ENCODE peak calls at places on chromosomes 7 and 10, in four cellular contexts. One of them, this sample, is unnamed.

GRCh38 chr10:118278649-118279048 is 63.5 kb downstream of the FAM204A start:
- DNase-seq in GM12878: no peak
- DNase-seq in suprapubic skin: no peak
- DNase-seq in GM12865: no peak
- DNase-seq in this sample: peak

GRCh38 chr7:154364156-154364555 is 312.0 kb downstream of the DPP6 start:
- DNase-seq in suprapubic skin: no peak
- DNase-seq in GM12878: no peak
- DNase-seq in GM12865: no peak
- DNase-seq in this sample: no peak

GRCh38 chr7:11616466-11616865 is 215.5 kb downstream of the THSD7A start:
- DNase-seq in suprapubic skin: no peak
- DNase-seq in GM12865: no peak
- DNase-seq in GM12878: no peak
- DNase-seq in this sample: no peak

GRCh38 chr7:92695308-92696261 is 105.4 kb upstream of the FAM133B start:
- DNase-seq in GM12878: no peak
- DNase-seq in GM12865: no peak
- DNase-seq in suprapubic skin: peak
- DNase-seq in this sample: peak

GRCh38 chr10:43121444-43121843 is 16.8 kb upstream of the CSGALNACT2 start:
- DNase-seq in GM12878: no peak
- DNase-seq in GM12865: peak
- DNase-seq in suprapubic skin: peak
- DNase-seq in this sample: no peak

GRCh38 chr10:132335189-132336063 is 3.4 kb downstream of the LRRC27 start:
- DNase-seq in GM12865: peak
- DNase-seq in suprapubic skin: no peak
- DNase-seq in GM12878: peak
- DNase-seq in this sample: no peak

GRCh38 chr10:102327641-102328040 is 67.9 kb upstream of the NFKB2 start:
- DNase-seq in suprapubic skin: no peak
- DNase-seq in GM12865: no peak
- DNase-seq in GM12878: no peak
- DNase-seq in this sample: no peak

GRCh38 chr10:101535949-101536348 is 52.1 kb downstream of the POLL start:
- DNase-seq in GM12878: no peak
- DNase-seq in suprapubic skin: no peak
- DNase-seq in GM12865: peak
- DNase-seq in this sample: peak

GRCh38 chr7:79529896-79530235 is 76.4 kb upstream of the MAGI2 start:
- DNase-seq in GM12865: no peak
- DNase-seq in GM12878: no peak
- DNase-seq in suprapubic skin: no peak
- DNase-seq in this sample: no peak

DNA sequence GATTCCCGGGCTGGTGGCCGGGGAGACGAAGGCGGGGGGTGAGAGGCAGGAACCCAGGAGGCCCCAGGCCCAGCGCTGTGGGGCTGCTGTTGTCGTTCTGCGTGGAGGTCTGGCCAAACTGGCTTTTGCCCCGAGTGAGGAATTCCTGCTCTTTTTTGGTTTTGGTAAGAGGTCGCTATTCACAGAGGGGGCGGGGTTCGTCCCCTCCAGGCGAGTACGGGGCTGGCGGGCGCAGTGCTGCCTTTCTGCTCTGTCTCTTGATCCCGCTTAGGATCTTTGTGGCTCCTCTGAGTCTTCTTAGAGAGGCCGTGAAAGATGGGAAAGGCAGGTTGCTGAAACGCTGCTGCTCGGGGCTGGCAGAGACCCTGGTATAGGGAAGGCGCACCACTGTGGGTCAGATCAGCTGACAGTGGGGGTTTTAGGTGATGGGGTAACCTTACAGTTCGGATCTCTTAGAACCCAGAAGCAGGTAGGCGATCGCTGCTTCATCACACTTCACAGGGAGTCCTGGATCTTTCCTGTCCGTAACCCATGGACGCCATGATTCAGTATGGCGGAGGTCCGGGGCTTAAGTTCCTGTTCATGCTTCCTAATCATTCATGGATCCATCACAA is 136.7 kb downstream of the KIF20B start:
- DNase-seq in GM12865: no peak
- DNase-seq in suprapubic skin: no peak
- DNase-seq in GM12878: no peak
- DNase-seq in this sample: no peak
- H3K4me3 ChIP-seq in GM12865: peak
- H3K4me3 ChIP-seq in suprapubic skin: peak
- H3K4me3 ChIP-seq in GM12878: peak
- H3K4me3 ChIP-seq in this sample: peak

GRCh38 chr7:156764016-156764669 is 123.6 kb downstream of the RNF32 start:
- DNase-seq in suprapubic skin: no peak
- DNase-seq in GM12865: no peak
- DNase-seq in GM12878: no peak
- DNase-seq in this sample: peak
- TF ChIP-seq CTCF in suprapubic skin: peak
- TF ChIP-seq CTCF in GM12865: no peak
- TF ChIP-seq CTCF in GM12878: peak
- TF ChIP-seq CTCF in this sample: peak

GRCh38 chr7:50314778-50315177 is 10.3 kb downstream of the IKZF1 start:
- DNase-seq in GM12865: no peak
- DNase-seq in suprapubic skin: no peak
- DNase-seq in GM12878: no peak
- DNase-seq in this sample: no peak
- H3K4me3 ChIP-seq in GM12865: peak
- H3K4me3 ChIP-seq in suprapubic skin: no peak
- H3K4me3 ChIP-seq in GM12878: peak
- H3K4me3 ChIP-seq in this sample: no peak

GRCh38 chr7:134458341-134458805 is 527 bp downstream of the AKR1B1 start:
- DNase-seq in GM12865: peak
- DNase-seq in GM12878: peak
- DNase-seq in suprapubic skin: peak
- DNase-seq in this sample: no peak
- TF ChIP-seq CTCF in GM12865: peak
- TF ChIP-seq CTCF in GM12878: peak
- TF ChIP-seq CTCF in suprapubic skin: no peak
- TF ChIP-seq CTCF in this sample: peak

GRCh38 chr7:42843209-42843800 is 68.6 kb downstream of the C7orf25 start:
- DNase-seq in GM12865: peak
- DNase-seq in GM12878: no peak
- DNase-seq in suprapubic skin: no peak
- DNase-seq in this sample: peak
- H3K4me3 ChIP-seq in GM12865: no peak
- H3K4me3 ChIP-seq in GM12878: no peak
- H3K4me3 ChIP-seq in suprapubic skin: no peak
- H3K4me3 ChIP-seq in this sample: peak

DNA sequence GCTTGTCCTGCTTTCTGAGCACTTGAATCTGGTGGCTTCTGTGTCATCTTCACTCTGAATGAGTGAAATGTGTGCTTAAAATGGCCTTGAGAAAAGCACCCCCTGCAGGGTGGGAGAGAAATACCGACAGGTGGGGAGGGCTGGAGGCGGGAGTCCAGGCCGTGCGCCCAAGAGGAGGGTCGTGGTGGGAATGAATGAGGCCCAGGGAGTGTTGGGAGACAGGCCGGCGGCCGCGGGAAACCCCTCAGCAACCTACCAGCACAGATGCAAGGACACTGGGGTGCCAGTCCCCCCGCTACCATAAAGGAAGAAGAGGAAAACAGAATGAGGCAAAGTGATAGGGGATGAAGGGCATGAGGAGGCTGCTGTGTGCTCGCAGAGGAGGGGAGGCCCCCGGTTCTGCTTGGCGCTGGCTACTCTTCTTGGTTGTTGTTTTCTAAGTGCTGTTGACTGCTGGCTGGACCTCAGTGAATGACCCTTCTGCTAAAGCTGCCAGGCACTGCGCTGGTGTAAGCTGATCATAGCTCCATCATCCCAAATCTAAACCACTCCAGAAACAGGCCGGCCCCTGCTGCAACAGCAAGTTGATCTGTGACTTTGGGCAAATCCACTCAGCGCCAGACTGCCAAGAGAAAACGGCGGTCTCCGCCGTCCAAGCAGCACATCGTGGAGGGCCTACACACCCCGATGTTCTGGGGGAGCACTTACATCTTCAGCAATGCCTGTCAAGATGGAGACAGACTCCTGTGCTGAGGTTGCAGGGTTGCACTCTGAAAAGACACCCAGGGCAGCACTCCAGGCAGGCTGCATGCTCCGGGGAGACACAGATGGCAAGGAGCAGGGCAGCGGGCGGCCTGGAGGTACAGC is 378.5 kb downstream of the DNAJB6 start:
- DNase-seq in GM12878: no peak
- DNase-seq in GM12865: no peak
- DNase-seq in suprapubic skin: no peak
- DNase-seq in this sample: no peak
- TF ChIP-seq CTCF in GM12878: no peak
- TF ChIP-seq CTCF in GM12865: no peak
- TF ChIP-seq CTCF in suprapubic skin: no peak
- TF ChIP-seq CTCF in this sample: no peak

GRCh38 chr10:73076361-73077183 is 20.1 kb downstream of the P4HA1 start:
- DNase-seq in suprapubic skin: no peak
- DNase-seq in GM12878: no peak
- DNase-seq in GM12865: peak
- DNase-seq in this sample: peak
- H3K4me3 ChIP-seq in suprapubic skin: peak
- H3K4me3 ChIP-seq in GM12878: peak
- H3K4me3 ChIP-seq in GM12865: no peak
- H3K4me3 ChIP-seq in this sample: peak

GRCh38 chr7:1142051-1142635 is 17.9 kb downstream of the ZFAND2A start:
- DNase-seq in GM12878: no peak
- DNase-seq in GM12865: no peak
- DNase-seq in suprapubic skin: no peak
- DNase-seq in this sample: no peak

GRCh38 chr7:1141651-1142050 is 18.3 kb downstream of the ZFAND2A start:
- DNase-seq in GM12878: no peak
- DNase-seq in GM12865: no peak
- DNase-seq in suprapubic skin: no peak
- DNase-seq in this sample: no peak

GRCh38 chr7:1140481-1141104 is 19.4 kb downstream of the ZFAND2A start:
- DNase-seq in suprapubic skin: no peak
- DNase-seq in GM12865: peak
- DNase-seq in GM12878: peak
- DNase-seq in this sample: no peak

GRCh38 chr7:1149351-1149794 is 10.6 kb downstream of the ZFAND2A start:
- DNase-seq in GM12878: no peak
- DNase-seq in GM12865: no peak
- DNase-seq in suprapubic skin: no peak
- DNase-seq in this sample: no peak

GRCh38 chr7:1144269-1144771 is 15.7 kb downstream of the ZFAND2A start:
- DNase-seq in suprapubic skin: no peak
- DNase-seq in GM12878: no peak
- DNase-seq in GM12865: peak
- DNase-seq in this sample: peak
- TF ChIP-seq CTCF in suprapubic skin: peak
- TF ChIP-seq CTCF in GM12878: peak
- TF ChIP-seq CTCF in GM12865: peak
- TF ChIP-seq CTCF in this sample: no peak

GRCh38 chr7:140317597-140317996 is 80.7 kb downstream of the SLC37A3 start:
- DNase-seq in GM12865: no peak
- DNase-seq in suprapubic skin: no peak
- DNase-seq in GM12878: no peak
- DNase-seq in this sample: no peak

GRCh38 chr7:140317999-140318398 is 80.3 kb downstream of the SLC37A3 start:
- DNase-seq in GM12878: no peak
- DNase-seq in suprapubic skin: no peak
- DNase-seq in GM12865: no peak
- DNase-seq in this sample: no peak

GRCh38 chr7:140316165-140316661 is 82.1 kb downstream of the SLC37A3 start:
- DNase-seq in GM12878: no peak
- DNase-seq in suprapubic skin: peak
- DNase-seq in GM12865: no peak
- DNase-seq in this sample: peak

GRCh38 chr7:140314571-140315480 is 83.5 kb downstream of the SLC37A3 start:
- DNase-seq in GM12865: no peak
- DNase-seq in GM12878: no peak
- DNase-seq in suprapubic skin: no peak
- DNase-seq in this sample: no peak

GRCh38 chr7:140315498-140316164 is 82.7 kb downstream of the SLC37A3 start:
- DNase-seq in GM12878: no peak
- DNase-seq in suprapubic skin: no peak
- DNase-seq in GM12865: no peak
- DNase-seq in this sample: no peak
- H3K4me3 ChIP-seq in GM12878: no peak
- H3K4me3 ChIP-seq in suprapubic skin: peak
- H3K4me3 ChIP-seq in GM12865: no peak
- H3K4me3 ChIP-seq in this sample: no peak